ENCODE peak calls at places on chromosomes 5 and 9, in eight cellular contexts. Z, E, B, K, R, W, G and Y are unnamed samples.

GRCh38 chr5:59104400-59105117 is 521.7 kb downstream of the RAB3C start:
- DNase-seq in Z (no peak), E (no peak), B (no peak), K (no peak), R (no peak), W (no peak), G (no peak), Y (no peak)

GRCh38 chr5:175478384-175479124 is at the start of gene SFXN1:
- DNase-seq in Z (peak; percentile 38), E (no peak), B (peak; percentile 69), K (peak; percentile 89), R (peak; percentile 44), W (no peak), G (peak; percentile 79), Y (peak; percentile 72)

GRCh38 chr9:128190516-128191405 is 611 bp downstream of the CIZ1 start:
- DNase-seq in Z (no peak), E (no peak), B (no peak), K (peak; percentile 73), R (no peak), W (no peak), G (no peak), Y (no peak)

GRCh38 chr5:67038817-67039603 is 157.6 kb downstream of the CD180 start:
- DNase-seq in Z (peak; percentile 70), E (no peak), B (no peak), K (no peak), R (peak; percentile 31), W (no peak), G (no peak), Y (no peak)

GRCh38 chr5:140106101-140106500 is 7.8 kb upstream of the PURA start:
- DNase-seq in Z (no peak), E (no peak), B (no peak), K (no peak), R (no peak), W (no peak), G (no peak), Y (no peak)

GRCh38 chr5:5473224-5473623 is 50.7 kb downstream of the ICE1 start:
- DNase-seq in Z (no peak), E (no peak), B (no peak), K (no peak), R (no peak), W (no peak), G (no peak), Y (no peak)

GRCh38 chr9:93200989-93201339 is 17.0 kb downstream of the WNK2 start:
- DNase-seq in Z (no peak), E (no peak), B (no peak), K (no peak), R (peak; percentile 55), W (no peak), G (no peak), Y (no peak)

GRCh38 chr5:149863176-149863575 is 81.4 kb downstream of the PDE6A start:
- DNase-seq in Z (no peak), E (no peak), B (no peak), K (no peak), R (no peak), W (no peak), G (no peak), Y (no peak)

GRCh38 chr9:9112001-9112725 is 1312.6 kb upstream of the DMAC1 start:
- DNase-seq in Z (no peak), E (no peak), B (no peak), K (no peak), R (no peak), W (no peak), G (no peak), Y (no peak)

GRCh38 chr5:74382864-74383618 is 257.5 kb downstream of the ENC1 start:
- DNase-seq in Z (peak; percentile 72), E (no peak), B (no peak), K (no peak), R (no peak), W (no peak), G (peak; percentile 67), Y (no peak)

GRCh38 chr5:83035373-83036170 is 41.6 kb downstream of the TMEM167A start:
- DNase-seq in Z (no peak), E (no peak), B (no peak), K (no peak), R (no peak), W (no peak), G (peak; percentile 84), Y (no peak)

GRCh38 chr9:127557998-127558546 is 54.0 kb upstream of the STXBP1 start:
- DNase-seq in Z (no peak), E (no peak), B (no peak), K (peak; percentile 59), R (no peak), W (no peak), G (no peak), Y (no peak)

GRCh38 chr5:111641533-111642230 is 115.3 kb downstream of the NREP start:
- DNase-seq in Z (peak; percentile 52), E (no peak), B (no peak), K (no peak), R (no peak), W (no peak), G (no peak), Y (no peak)

GRCh38 chr5:36029914-36030313 is 36.8 kb downstream of the UGT3A2 start:
- DNase-seq in Z (no peak), E (no peak), B (no peak), K (no peak), R (no peak), W (no peak), G (no peak), Y (no peak)

GRCh38 chr9:35771943-35772342 is 17.9 kb upstream of the MSMP start:
- DNase-seq in Z (no peak), E (no peak), B (no peak), K (no peak), R (peak; percentile 59), W (no peak), G (no peak), Y (no peak)

GRCh38 chr5:172873513-172873912 is 39.5 kb downstream of the ERGIC1 start:
- DNase-seq in Z (no peak), E (no peak), B (no peak), K (no peak), R (no peak), W (no peak), G (no peak), Y (no peak)

GRCh38 chr9:121071356-121071755 is 3.4 kb upstream of the CNTRL start:
- DNase-seq in Z (no peak), E (no peak), B (no peak), K (no peak), R (no peak), W (no peak), G (no peak), Y (no peak)

GRCh38 chr9:129894106-129894823 is 59.0 kb downstream of the USP20 start:
- DNase-seq in Z (no peak), E (no peak), B (peak; percentile 26), K (no peak), R (no peak), W (no peak), G (no peak), Y (peak; percentile 37)

GRCh38 chr5:39283231-39283818 is 64.0 kb upstream of the FYB1 start:
- DNase-seq in Z (peak; percentile 71), E (no peak), B (peak; percentile 63), K (no peak), R (peak; percentile 67), W (no peak), G (peak; percentile 57), Y (peak; percentile 46)

GRCh38 chr5:135482383-135482933 is 30.3 kb upstream of the TIFAB start:
- DNase-seq in Z (no peak), E (no peak), B (no peak), K (no peak), R (peak; percentile 94), W (no peak), G (peak; percentile 68), Y (no peak)

GRCh38 chr5:1793966-1794895 is 5.4 kb downstream of the MRPL36 start:
- DNase-seq in Z (peak; percentile 98), E (no peak), B (no peak), K (no peak), R (peak; percentile 52), W (no peak), G (no peak), Y (no peak)
- H3K27ac ChIP-seq in Z (peak overlapping the region; percentile 97), E (no peak overlapping the region), B (no peak overlapping the region), K (no peak overlapping the region), R (no peak overlapping the region), W (no peak overlapping the region), G (no peak overlapping the region), Y (no peak overlapping the region)

DNA sequence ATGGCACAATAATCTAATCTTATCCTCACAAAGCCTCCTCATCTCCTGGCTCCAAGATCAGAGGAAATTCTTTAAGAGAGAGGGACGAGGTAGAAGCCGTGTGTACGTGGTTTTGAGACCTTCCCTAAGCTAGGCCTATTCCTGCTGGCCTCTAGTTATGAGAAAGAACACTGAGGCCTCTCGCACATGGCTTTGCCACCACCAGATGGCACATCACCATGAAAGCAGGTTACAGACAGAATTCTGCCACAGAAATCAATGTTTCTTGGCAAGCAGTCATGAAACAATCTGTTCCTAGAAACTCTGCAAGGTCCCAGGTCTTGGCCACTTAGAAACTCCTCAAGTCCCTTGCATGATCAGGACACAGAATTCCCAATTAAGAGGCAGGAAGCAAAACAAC is 268.2 kb upstream of the TAS2R1 start:
- DNase-seq in Z (peak; percentile 59), E (no peak), B (no peak), K (no peak), R (peak; percentile 5), W (no peak), G (peak; percentile 82), Y (no peak)
- TF ChIP-seq CTCF in Z (peak; percentile 79), E (peak; percentile 21), B (no peak), K (peak; percentile 31), R (peak; percentile 48), W (no peak), G (peak; percentile 54), Y (no peak)

DNA sequence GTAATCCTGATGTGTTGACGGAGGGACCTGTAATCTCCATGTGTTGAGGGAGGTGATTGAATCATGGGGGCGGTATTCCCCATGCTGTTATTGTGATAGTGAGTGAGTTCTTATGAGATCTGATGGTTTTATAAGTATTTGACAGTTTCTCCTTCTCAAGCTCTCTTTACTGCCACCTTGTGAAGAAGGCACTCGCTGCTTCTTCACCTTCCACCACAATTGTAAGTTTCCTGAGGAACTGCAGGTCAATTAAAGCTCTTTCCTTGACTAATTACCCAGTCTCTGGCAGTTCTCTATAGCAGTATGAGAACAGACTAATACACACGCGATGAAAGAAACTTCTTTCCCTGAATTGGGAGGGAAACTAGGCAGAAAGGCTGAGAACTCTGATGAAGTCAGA is 141.1 kb upstream of the RAD23B start:
- DNase-seq in Z (peak; percentile 18), E (no peak), B (no peak), K (no peak), R (no peak), W (no peak), G (no peak), Y (no peak)
- H3K27ac ChIP-seq in Z (no peak overlapping the region), E (no peak overlapping the region), B (no peak overlapping the region), K (no peak overlapping the region), R (no peak overlapping the region), W (peak overlapping the region; percentile 68), G (no peak overlapping the region), Y (no peak overlapping the region)

DNA sequence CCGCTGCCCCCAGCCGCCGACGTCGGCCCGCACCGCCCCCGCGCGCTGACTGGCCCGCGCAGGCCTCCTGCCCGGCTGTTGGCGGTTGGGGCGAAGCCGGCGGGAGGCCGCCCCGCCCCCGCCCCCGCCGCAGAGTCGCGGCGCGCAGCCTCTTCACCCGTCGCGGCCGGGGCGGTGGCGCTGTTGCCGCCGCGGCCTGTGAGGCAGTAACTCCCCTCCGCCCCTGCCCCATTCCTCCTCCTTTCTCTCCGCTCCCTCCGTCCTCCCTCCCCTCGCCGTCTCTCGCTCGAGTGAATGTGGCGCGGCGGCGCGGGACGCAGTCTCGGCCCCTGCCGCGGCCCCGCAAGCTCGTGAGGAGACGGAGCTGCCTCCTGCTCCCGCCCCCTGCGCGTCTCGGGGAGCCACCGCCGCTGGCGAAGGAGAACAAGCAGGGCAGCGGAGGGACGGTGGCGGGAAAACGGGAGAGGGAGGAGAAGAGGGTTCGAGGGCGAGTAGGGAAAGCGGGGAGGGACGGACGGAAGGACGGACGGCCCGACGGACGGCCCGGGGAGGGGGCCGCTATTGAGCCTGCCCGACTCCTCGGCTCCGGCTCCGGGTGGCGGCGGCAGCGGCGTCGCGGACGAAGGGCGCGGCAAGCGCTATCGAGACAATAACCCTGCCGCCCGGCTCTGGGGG is 637 bp upstream of the ERBIN start:
- DNase-seq in Z (peak; percentile 63), E (no peak), B (peak; percentile 80), K (no peak), R (peak; percentile 74), W (peak; percentile 76), G (peak; percentile 90), Y (peak; percentile 75)
- TF ChIP-seq CTCF in Z (peak; percentile 21), E (peak; percentile 37), B (no peak), K (peak; percentile 21), R (peak; percentile 76), W (no peak), G (no peak), Y (no peak)